ENCODE peak calls at places on chromosomes 12 and 14, in seven cellular contexts. One of them, this sample, is unnamed.

GRCh38 chr12:110917467-110917866 is 2.9 kb downstream of the MYL2 start:
- DNase-seq in CD4-positive, alpha-beta memory T cell: no peak
- DNase-seq in frontal cortex: no peak
- DNase-seq in SK-N-DZ: no peak
- DNase-seq in stimulated activated naive CD8-positive, alpha-beta T cell treated with anti-CD3 and anti-CD28 coated beads, Interleukin-15, Interleukin-2, amounts not matched to agents 100 U/mL and 50 U/mL, for 24 hours: no peak
- DNase-seq in NCI-H510A treated with DMSO at 0.1 percent for 48 hours: no peak
- DNase-seq in EL: peak; percentile 75
- DNase-seq in this sample: no peak

GRCh38 chr12:11650697-11651281 is 1.3 kb downstream of the ETV6 start:
- DNase-seq in CD4-positive, alpha-beta memory T cell: peak; percentile 29
- DNase-seq in frontal cortex: no peak
- DNase-seq in stimulated activated naive CD8-positive, alpha-beta T cell treated with anti-CD3 and anti-CD28 coated beads, Interleukin-15, Interleukin-2, amounts not matched to agents 100 U/mL and 50 U/mL, for 24 hours: no peak
- DNase-seq in NCI-H510A treated with DMSO at 0.1 percent for 48 hours: peak; percentile 69
- DNase-seq in EL: peak; percentile 50
- DNase-seq in SK-N-DZ: peak; percentile 39
- DNase-seq in this sample: peak; percentile 35

GRCh38 chr12:66387067-66387466 is 84.8 kb downstream of the HELB start:
- DNase-seq in frontal cortex: no peak
- DNase-seq in CD4-positive, alpha-beta memory T cell: no peak
- DNase-seq in EL: no peak
- DNase-seq in stimulated activated naive CD8-positive, alpha-beta T cell treated with anti-CD3 and anti-CD28 coated beads, Interleukin-15, Interleukin-2, amounts not matched to agents 100 U/mL and 50 U/mL, for 24 hours: no peak
- DNase-seq in SK-N-DZ: no peak
- DNase-seq in NCI-H510A treated with DMSO at 0.1 percent for 48 hours: no peak
- DNase-seq in this sample: no peak

GRCh38 chr14:99183716-99184115 is 88.3 kb downstream of the BCL11B start:
- DNase-seq in SK-N-DZ: no peak
- DNase-seq in EL: no peak
- DNase-seq in NCI-H510A treated with DMSO at 0.1 percent for 48 hours: no peak
- DNase-seq in stimulated activated naive CD8-positive, alpha-beta T cell treated with anti-CD3 and anti-CD28 coated beads, Interleukin-15, Interleukin-2, amounts not matched to agents 100 U/mL and 50 U/mL, for 24 hours: no peak
- DNase-seq in CD4-positive, alpha-beta memory T cell: no peak
- DNase-seq in frontal cortex: no peak
- DNase-seq in this sample: no peak

GRCh38 chr12:68978678-68979077 is 45.7 kb upstream of the CPM start:
- DNase-seq in SK-N-DZ: no peak
- DNase-seq in NCI-H510A treated with DMSO at 0.1 percent for 48 hours: no peak
- DNase-seq in stimulated activated naive CD8-positive, alpha-beta T cell treated with anti-CD3 and anti-CD28 coated beads, Interleukin-15, Interleukin-2, amounts not matched to agents 100 U/mL and 50 U/mL, for 24 hours: no peak
- DNase-seq in EL: no peak
- DNase-seq in CD4-positive, alpha-beta memory T cell: no peak
- DNase-seq in frontal cortex: no peak
- DNase-seq in this sample: peak; percentile 62

GRCh38 chr12:75816892-75817291 is 214.7 kb downstream of the PHLDA1 start:
- DNase-seq in stimulated activated naive CD8-positive, alpha-beta T cell treated with anti-CD3 and anti-CD28 coated beads, Interleukin-15, Interleukin-2, amounts not matched to agents 100 U/mL and 50 U/mL, for 24 hours: no peak
- DNase-seq in frontal cortex: no peak
- DNase-seq in SK-N-DZ: no peak
- DNase-seq in CD4-positive, alpha-beta memory T cell: peak; percentile 37
- DNase-seq in NCI-H510A treated with DMSO at 0.1 percent for 48 hours: no peak
- DNase-seq in EL: peak; percentile 72
- DNase-seq in this sample: peak; percentile 70

GRCh38 chr14:81062816-81063215 is 107.4 kb downstream of the TSHR start:
- DNase-seq in CD4-positive, alpha-beta memory T cell: no peak
- DNase-seq in stimulated activated naive CD8-positive, alpha-beta T cell treated with anti-CD3 and anti-CD28 coated beads, Interleukin-15, Interleukin-2, amounts not matched to agents 100 U/mL and 50 U/mL, for 24 hours: peak; percentile 6
- DNase-seq in SK-N-DZ: peak; percentile 28
- DNase-seq in NCI-H510A treated with DMSO at 0.1 percent for 48 hours: peak; percentile 25
- DNase-seq in frontal cortex: no peak
- DNase-seq in EL: peak; percentile 3
- DNase-seq in this sample: peak; percentile 63

GRCh38 chr14:68672609-68673285 is 120.1 kb downstream of the ZFP36L1 start:
- DNase-seq in frontal cortex: no peak
- DNase-seq in SK-N-DZ: no peak
- DNase-seq in NCI-H510A treated with DMSO at 0.1 percent for 48 hours: no peak
- DNase-seq in CD4-positive, alpha-beta memory T cell: no peak
- DNase-seq in EL: no peak
- DNase-seq in stimulated activated naive CD8-positive, alpha-beta T cell treated with anti-CD3 and anti-CD28 coated beads, Interleukin-15, Interleukin-2, amounts not matched to agents 100 U/mL and 50 U/mL, for 24 hours: no peak
- DNase-seq in this sample: no peak

GRCh38 chr14:20642182-20642581 is 691 bp upstream of the OR6S1 start:
- DNase-seq in CD4-positive, alpha-beta memory T cell: no peak
- DNase-seq in EL: no peak
- DNase-seq in SK-N-DZ: no peak
- DNase-seq in frontal cortex: no peak
- DNase-seq in stimulated activated naive CD8-positive, alpha-beta T cell treated with anti-CD3 and anti-CD28 coated beads, Interleukin-15, Interleukin-2, amounts not matched to agents 100 U/mL and 50 U/mL, for 24 hours: no peak
- DNase-seq in NCI-H510A treated with DMSO at 0.1 percent for 48 hours: no peak
- DNase-seq in this sample: no peak

GRCh38 chr14:33922125-33922524 is 28.7 kb downstream of the EGLN3 start:
- DNase-seq in stimulated activated naive CD8-positive, alpha-beta T cell treated with anti-CD3 and anti-CD28 coated beads, Interleukin-15, Interleukin-2, amounts not matched to agents 100 U/mL and 50 U/mL, for 24 hours: no peak
- DNase-seq in CD4-positive, alpha-beta memory T cell: no peak
- DNase-seq in SK-N-DZ: no peak
- DNase-seq in frontal cortex: no peak
- DNase-seq in NCI-H510A treated with DMSO at 0.1 percent for 48 hours: no peak
- DNase-seq in EL: no peak
- DNase-seq in this sample: no peak

GRCh38 chr12:24436667-24437066 is 487.2 kb upstream of the SOX5 start:
- DNase-seq in EL: no peak
- DNase-seq in NCI-H510A treated with DMSO at 0.1 percent for 48 hours: no peak
- DNase-seq in SK-N-DZ: no peak
- DNase-seq in frontal cortex: no peak
- DNase-seq in CD4-positive, alpha-beta memory T cell: no peak
- DNase-seq in stimulated activated naive CD8-positive, alpha-beta T cell treated with anti-CD3 and anti-CD28 coated beads, Interleukin-15, Interleukin-2, amounts not matched to agents 100 U/mL and 50 U/mL, for 24 hours: no peak
- DNase-seq in this sample: no peak

GRCh38 chr12:115354007-115354452 is 670.1 kb upstream of the TBX3 start:
- DNase-seq in CD4-positive, alpha-beta memory T cell: no peak
- DNase-seq in NCI-H510A treated with DMSO at 0.1 percent for 48 hours: no peak
- DNase-seq in EL: peak; percentile 97
- DNase-seq in SK-N-DZ: no peak
- DNase-seq in stimulated activated naive CD8-positive, alpha-beta T cell treated with anti-CD3 and anti-CD28 coated beads, Interleukin-15, Interleukin-2, amounts not matched to agents 100 U/mL and 50 U/mL, for 24 hours: peak; percentile 3
- DNase-seq in frontal cortex: peak; percentile 22
- DNase-seq in this sample: no peak

GRCh38 chr12:24948452-24948815 is 467 bp downstream of the BCAT1 start:
- DNase-seq in frontal cortex: no peak
- DNase-seq in NCI-H510A treated with DMSO at 0.1 percent for 48 hours: no peak
- DNase-seq in SK-N-DZ: peak; percentile 50
- DNase-seq in EL: peak; percentile 55
- DNase-seq in CD4-positive, alpha-beta memory T cell: no peak
- DNase-seq in stimulated activated naive CD8-positive, alpha-beta T cell treated with anti-CD3 and anti-CD28 coated beads, Interleukin-15, Interleukin-2, amounts not matched to agents 100 U/mL and 50 U/mL, for 24 hours: peak; percentile 60
- DNase-seq in this sample: peak; percentile 21

GRCh38 chr12:92828565-92828964 is 100.5 kb downstream of the EEA1 start:
- DNase-seq in stimulated activated naive CD8-positive, alpha-beta T cell treated with anti-CD3 and anti-CD28 coated beads, Interleukin-15, Interleukin-2, amounts not matched to agents 100 U/mL and 50 U/mL, for 24 hours: no peak
- DNase-seq in frontal cortex: no peak
- DNase-seq in EL: no peak
- DNase-seq in NCI-H510A treated with DMSO at 0.1 percent for 48 hours: no peak
- DNase-seq in CD4-positive, alpha-beta memory T cell: no peak
- DNase-seq in SK-N-DZ: no peak
- DNase-seq in this sample: no peak

GRCh38 chr12:105921872-105922669 is 216.7 kb downstream of the NUAK1 start:
- DNase-seq in EL: no peak
- DNase-seq in frontal cortex: no peak
- DNase-seq in stimulated activated naive CD8-positive, alpha-beta T cell treated with anti-CD3 and anti-CD28 coated beads, Interleukin-15, Interleukin-2, amounts not matched to agents 100 U/mL and 50 U/mL, for 24 hours: no peak
- DNase-seq in SK-N-DZ: no peak
- DNase-seq in CD4-positive, alpha-beta memory T cell: no peak
- DNase-seq in NCI-H510A treated with DMSO at 0.1 percent for 48 hours: no peak
- DNase-seq in this sample: no peak

GRCh38 chr14:52844262-52845060 is 53.1 kb upstream of the GNPNAT1 start:
- DNase-seq in NCI-H510A treated with DMSO at 0.1 percent for 48 hours: no peak
- DNase-seq in SK-N-DZ: no peak
- DNase-seq in CD4-positive, alpha-beta memory T cell: no peak
- DNase-seq in stimulated activated naive CD8-positive, alpha-beta T cell treated with anti-CD3 and anti-CD28 coated beads, Interleukin-15, Interleukin-2, amounts not matched to agents 100 U/mL and 50 U/mL, for 24 hours: no peak
- DNase-seq in EL: peak; percentile 19
- DNase-seq in frontal cortex: no peak
- DNase-seq in this sample: no peak

GRCh38 chr12:29595071-29595755 is 97.7 kb upstream of the OVCH1 start:
- DNase-seq in frontal cortex: no peak
- DNase-seq in NCI-H510A treated with DMSO at 0.1 percent for 48 hours: no peak
- DNase-seq in SK-N-DZ: no peak
- DNase-seq in CD4-positive, alpha-beta memory T cell: no peak
- DNase-seq in stimulated activated naive CD8-positive, alpha-beta T cell treated with anti-CD3 and anti-CD28 coated beads, Interleukin-15, Interleukin-2, amounts not matched to agents 100 U/mL and 50 U/mL, for 24 hours: no peak
- DNase-seq in EL: no peak
- DNase-seq in this sample: no peak

GRCh38 chr14:73524493-73524892 is 12.4 kb upstream of the ACOT1 start:
- DNase-seq in SK-N-DZ: no peak
- DNase-seq in NCI-H510A treated with DMSO at 0.1 percent for 48 hours: peak; percentile 24
- DNase-seq in frontal cortex: no peak
- DNase-seq in CD4-positive, alpha-beta memory T cell: no peak
- DNase-seq in stimulated activated naive CD8-positive, alpha-beta T cell treated with anti-CD3 and anti-CD28 coated beads, Interleukin-15, Interleukin-2, amounts not matched to agents 100 U/mL and 50 U/mL, for 24 hours: no peak
- DNase-seq in EL: no peak
- DNase-seq in this sample: no peak

GRCh38 chr12:90801776-90802175 is 153.2 kb downstream of the CCER1 start:
- DNase-seq in CD4-positive, alpha-beta memory T cell: no peak
- DNase-seq in SK-N-DZ: no peak
- DNase-seq in stimulated activated naive CD8-positive, alpha-beta T cell treated with anti-CD3 and anti-CD28 coated beads, Interleukin-15, Interleukin-2, amounts not matched to agents 100 U/mL and 50 U/mL, for 24 hours: no peak
- DNase-seq in EL: peak; percentile 76
- DNase-seq in NCI-H510A treated with DMSO at 0.1 percent for 48 hours: no peak
- DNase-seq in frontal cortex: no peak
- DNase-seq in this sample: no peak

GRCh38 chr14:22320353-22320733 is 268.7 kb downstream of the DAD1 start:
- DNase-seq in CD4-positive, alpha-beta memory T cell: no peak
- DNase-seq in SK-N-DZ: no peak
- DNase-seq in EL: no peak
- DNase-seq in NCI-H510A treated with DMSO at 0.1 percent for 48 hours: no peak
- DNase-seq in stimulated activated naive CD8-positive, alpha-beta T cell treated with anti-CD3 and anti-CD28 coated beads, Interleukin-15, Interleukin-2, amounts not matched to agents 100 U/mL and 50 U/mL, for 24 hours: no peak
- DNase-seq in frontal cortex: no peak
- DNase-seq in this sample: no peak

GRCh38 chr14:28406181-28406580 is 360.4 kb upstream of the FOXG1 start:
- DNase-seq in CD4-positive, alpha-beta memory T cell: no peak
- DNase-seq in frontal cortex: no peak
- DNase-seq in EL: no peak
- DNase-seq in NCI-H510A treated with DMSO at 0.1 percent for 48 hours: no peak
- DNase-seq in stimulated activated naive CD8-positive, alpha-beta T cell treated with anti-CD3 and anti-CD28 coated beads, Interleukin-15, Interleukin-2, amounts not matched to agents 100 U/mL and 50 U/mL, for 24 hours: no peak
- DNase-seq in SK-N-DZ: no peak
- DNase-seq in this sample: no peak

GRCh38 chr12:49244161-49244560 is 20.7 kb upstream of the TUBA1C start:
- DNase-seq in frontal cortex: no peak
- DNase-seq in CD4-positive, alpha-beta memory T cell: no peak
- DNase-seq in NCI-H510A treated with DMSO at 0.1 percent for 48 hours: no peak
- DNase-seq in stimulated activated naive CD8-positive, alpha-beta T cell treated with anti-CD3 and anti-CD28 coated beads, Interleukin-15, Interleukin-2, amounts not matched to agents 100 U/mL and 50 U/mL, for 24 hours: no peak
- DNase-seq in SK-N-DZ: no peak
- DNase-seq in EL: peak; percentile 81
- DNase-seq in this sample: peak; percentile 5

GRCh38 chr12:114355389-114356088 is 50.4 kb downstream of the TBX5 start:
- DNase-seq in CD4-positive, alpha-beta memory T cell: no peak
- DNase-seq in EL: no peak
- DNase-seq in frontal cortex: no peak
- DNase-seq in SK-N-DZ: no peak
- DNase-seq in stimulated activated naive CD8-positive, alpha-beta T cell treated with anti-CD3 and anti-CD28 coated beads, Interleukin-15, Interleukin-2, amounts not matched to agents 100 U/mL and 50 U/mL, for 24 hours: no peak
- DNase-seq in NCI-H510A treated with DMSO at 0.1 percent for 48 hours: no peak
- DNase-seq in this sample: no peak

GRCh38 chr14:100306506-100307214 is 416 bp upstream of the SLC25A29 start:
- DNase-seq in CD4-positive, alpha-beta memory T cell: peak; percentile 54
- DNase-seq in NCI-H510A treated with DMSO at 0.1 percent for 48 hours: peak; percentile 89
- DNase-seq in stimulated activated naive CD8-positive, alpha-beta T cell treated with anti-CD3 and anti-CD28 coated beads, Interleukin-15, Interleukin-2, amounts not matched to agents 100 U/mL and 50 U/mL, for 24 hours: peak; percentile 86
- DNase-seq in SK-N-DZ: peak; percentile 79
- DNase-seq in frontal cortex: peak; percentile 99
- DNase-seq in EL: peak; percentile 90
- DNase-seq in this sample: peak; percentile 75

GRCh38 chr12:31321565-31322228 is 4.3 kb downstream of the SINHCAF start:
- DNase-seq in stimulated activated naive CD8-positive, alpha-beta T cell treated with anti-CD3 and anti-CD28 coated beads, Interleukin-15, Interleukin-2, amounts not matched to agents 100 U/mL and 50 U/mL, for 24 hours: no peak
- DNase-seq in NCI-H510A treated with DMSO at 0.1 percent for 48 hours: no peak
- DNase-seq in frontal cortex: no peak
- DNase-seq in SK-N-DZ: no peak
- DNase-seq in CD4-positive, alpha-beta memory T cell: no peak
- DNase-seq in EL: peak; percentile 17
- DNase-seq in this sample: no peak

GRCh38 chr12:53660064-53660463 is 15.8 kb downstream of the ATP5MC2 start:
- DNase-seq in NCI-H510A treated with DMSO at 0.1 percent for 48 hours: no peak
- DNase-seq in SK-N-DZ: no peak
- DNase-seq in stimulated activated naive CD8-positive, alpha-beta T cell treated with anti-CD3 and anti-CD28 coated beads, Interleukin-15, Interleukin-2, amounts not matched to agents 100 U/mL and 50 U/mL, for 24 hours: no peak
- DNase-seq in EL: no peak
- DNase-seq in CD4-positive, alpha-beta memory T cell: no peak
- DNase-seq in frontal cortex: no peak
- DNase-seq in this sample: no peak

GRCh38 chr12:107655281-107656065 is 30.1 kb upstream of the PWP1 start:
- DNase-seq in CD4-positive, alpha-beta memory T cell: no peak
- DNase-seq in stimulated activated naive CD8-positive, alpha-beta T cell treated with anti-CD3 and anti-CD28 coated beads, Interleukin-15, Interleukin-2, amounts not matched to agents 100 U/mL and 50 U/mL, for 24 hours: no peak
- DNase-seq in NCI-H510A treated with DMSO at 0.1 percent for 48 hours: no peak
- DNase-seq in SK-N-DZ: peak; percentile 38
- DNase-seq in EL: no peak
- DNase-seq in frontal cortex: no peak
- DNase-seq in this sample: no peak

GRCh38 chr12:53978477-53979356 is 4.0 kb upstream of the HOTAIR start:
- DNase-seq in NCI-H510A treated with DMSO at 0.1 percent for 48 hours: no peak
- DNase-seq in EL: peak; percentile 79
- DNase-seq in stimulated activated naive CD8-positive, alpha-beta T cell treated with anti-CD3 and anti-CD28 coated beads, Interleukin-15, Interleukin-2, amounts not matched to agents 100 U/mL and 50 U/mL, for 24 hours: no peak
- DNase-seq in SK-N-DZ: no peak
- DNase-seq in CD4-positive, alpha-beta memory T cell: no peak
- DNase-seq in frontal cortex: no peak
- DNase-seq in this sample: no peak

GRCh38 chr14:104682107-104682593 is 7.3 kb upstream of the INF2 start:
- DNase-seq in NCI-H510A treated with DMSO at 0.1 percent for 48 hours: no peak
- DNase-seq in stimulated activated naive CD8-positive, alpha-beta T cell treated with anti-CD3 and anti-CD28 coated beads, Interleukin-15, Interleukin-2, amounts not matched to agents 100 U/mL and 50 U/mL, for 24 hours: no peak
- DNase-seq in EL: peak; percentile 74
- DNase-seq in SK-N-DZ: no peak
- DNase-seq in frontal cortex: no peak
- DNase-seq in CD4-positive, alpha-beta memory T cell: no peak
- DNase-seq in this sample: no peak

GRCh38 chr12:19003110-19003509 is 126.4 kb upstream of the PLEKHA5 start:
- DNase-seq in EL: no peak
- DNase-seq in NCI-H510A treated with DMSO at 0.1 percent for 48 hours: no peak
- DNase-seq in frontal cortex: no peak
- DNase-seq in CD4-positive, alpha-beta memory T cell: no peak
- DNase-seq in SK-N-DZ: no peak
- DNase-seq in stimulated activated naive CD8-positive, alpha-beta T cell treated with anti-CD3 and anti-CD28 coated beads, Interleukin-15, Interleukin-2, amounts not matched to agents 100 U/mL and 50 U/mL, for 24 hours: no peak
- DNase-seq in this sample: no peak

GRCh38 chr12:89040146-89040964 is 311.9 kb downstream of the DUSP6 start:
- DNase-seq in NCI-H510A treated with DMSO at 0.1 percent for 48 hours: peak; percentile 72
- DNase-seq in stimulated activated naive CD8-positive, alpha-beta T cell treated with anti-CD3 and anti-CD28 coated beads, Interleukin-15, Interleukin-2, amounts not matched to agents 100 U/mL and 50 U/mL, for 24 hours: peak; percentile 76
- DNase-seq in EL: no peak
- DNase-seq in CD4-positive, alpha-beta memory T cell: peak; percentile 53
- DNase-seq in SK-N-DZ: no peak
- DNase-seq in frontal cortex: no peak
- DNase-seq in this sample: peak; percentile 62

GRCh38 chr14:53412819-53413664 is 259.9 kb upstream of the DDHD1 start:
- DNase-seq in stimulated activated naive CD8-positive, alpha-beta T cell treated with anti-CD3 and anti-CD28 coated beads, Interleukin-15, Interleukin-2, amounts not matched to agents 100 U/mL and 50 U/mL, for 24 hours: no peak
- DNase-seq in NCI-H510A treated with DMSO at 0.1 percent for 48 hours: no peak
- DNase-seq in SK-N-DZ: no peak
- DNase-seq in EL: peak; percentile 18
- DNase-seq in frontal cortex: no peak
- DNase-seq in CD4-positive, alpha-beta memory T cell: no peak
- DNase-seq in this sample: no peak

GRCh38 chr14:91352101-91352500 is 65.5 kb downstream of the CCDC88C start:
- DNase-seq in stimulated activated naive CD8-positive, alpha-beta T cell treated with anti-CD3 and anti-CD28 coated beads, Interleukin-15, Interleukin-2, amounts not matched to agents 100 U/mL and 50 U/mL, for 24 hours: no peak
- DNase-seq in NCI-H510A treated with DMSO at 0.1 percent for 48 hours: peak; percentile 50
- DNase-seq in frontal cortex: no peak
- DNase-seq in EL: peak; percentile 10
- DNase-seq in SK-N-DZ: no peak
- DNase-seq in CD4-positive, alpha-beta memory T cell: no peak
- DNase-seq in this sample: no peak

GRCh38 chr14:100476012-100476822 is 111.0 kb downstream of the BEGAIN start:
- DNase-seq in EL: peak; percentile 96
- DNase-seq in SK-N-DZ: no peak
- DNase-seq in stimulated activated naive CD8-positive, alpha-beta T cell treated with anti-CD3 and anti-CD28 coated beads, Interleukin-15, Interleukin-2, amounts not matched to agents 100 U/mL and 50 U/mL, for 24 hours: no peak
- DNase-seq in NCI-H510A treated with DMSO at 0.1 percent for 48 hours: peak; percentile 64
- DNase-seq in frontal cortex: no peak
- DNase-seq in CD4-positive, alpha-beta memory T cell: no peak
- DNase-seq in this sample: no peak

GRCh38 chr14:36857136-36857535 is 195.5 kb downstream of the PAX9 start:
- DNase-seq in SK-N-DZ: no peak
- DNase-seq in NCI-H510A treated with DMSO at 0.1 percent for 48 hours: peak; percentile 87
- DNase-seq in EL: no peak
- DNase-seq in CD4-positive, alpha-beta memory T cell: no peak
- DNase-seq in stimulated activated naive CD8-positive, alpha-beta T cell treated with anti-CD3 and anti-CD28 coated beads, Interleukin-15, Interleukin-2, amounts not matched to agents 100 U/mL and 50 U/mL, for 24 hours: no peak
- DNase-seq in frontal cortex: no peak
- DNase-seq in this sample: no peak

This sample was measured in AML-193.